ENCODE peak calls at places on chromosomes 2 and 18, in six cellular contexts. V is tibial nerve, Q is colonic mucosa, Z is lung, F is suprapubic skin, S is left ventricle myocardium inferior. P is an unnamed sample. For H3K4me1, the result is how much of the 10 kb centered on the place peaks cover.

GRCh38 chr18:46222093-46222492 is 117.9 kb downstream of the HAUS1 start:
- DNase-seq in F (no peak), S (no peak), Q (no peak), V (no peak), Z (no peak), P (no peak)

GRCh38 chr2:230068658-230069080 is at the start of gene SLC16A14:
- DNase-seq in S (no peak), F (no peak), Q (peak), V (no peak), Z (no peak), P (peak)

GRCh38 chr2:191635333-191636234 is 42.4 kb upstream of the NABP1 start:
- DNase-seq in Z (no peak), Q (no peak), F (no peak), S (no peak), V (no peak), P (no peak)

GRCh38 chr2:208142255-208142924 is 3.6 kb downstream of the CRYGB start:
- DNase-seq in Q (no peak), Z (no peak), F (no peak), S (no peak), V (no peak), P (peak)

GRCh38 chr2:219727771-219728429 is 100.5 kb downstream of the SLC4A3 start:
- DNase-seq in Q (no peak), F (no peak), V (no peak), Z (no peak), S (no peak), P (no peak)

GRCh38 chr18:3692691-3693090 is 242.7 kb downstream of the TGIF1 start:
- DNase-seq in V (no peak), S (no peak), Q (no peak), Z (no peak), F (no peak), P (no peak)

GRCh38 chr2:28454016-28454930 is 41.6 kb upstream of the PLB1 start:
- DNase-seq in F (no peak), V (no peak), Z (no peak), Q (no peak), S (no peak), P (no peak)

GRCh38 chr2:134244091-134244490 is 9.8 kb upstream of the MGAT5 start:
- DNase-seq in F (no peak), S (no peak), Z (no peak), V (no peak), Q (no peak), P (no peak)

GRCh38 chr2:224772494-224772893 is 56.3 kb upstream of the CCDC195 start:
- DNase-seq in Q (no peak), V (no peak), Z (no peak), S (no peak), F (no peak), P (no peak)

GRCh38 chr2:16656784-16657391 is 8.7 kb downstream of the CYRIA start:
- DNase-seq in Q (no peak), V (no peak), F (no peak), Z (peak), S (no peak), P (no peak)

GRCh38 chr2:127576433-127577207 is 41.1 kb downstream of the MYO7B start:
- DNase-seq in S (peak), Q (peak), Z (no peak), F (peak), V (no peak), P (peak)

GRCh38 chr2:225889452-225889851 is 489.9 kb downstream of the NYAP2 start:
- DNase-seq in Z (no peak), V (no peak), S (no peak), F (no peak), Q (peak), P (peak)

GRCh38 chr2:10139536-10139935 is 17.0 kb downstream of the RRM2 start:
- DNase-seq in Z (no peak), V (no peak), F (peak), Q (no peak), S (no peak), P (no peak)
- H3K4me1 ChIP-seq in Z (under half), V (under half), F (under half), Q (under half), S (under half), P (under half)

GRCh38 chr2:177263451-177264208 is 897 bp downstream of the NFE2L2 start:
- DNase-seq in S (peak), Q (peak), Z (peak), V (peak), F (peak), P (peak)
- H3K4me1 ChIP-seq in S (half or more), Q (under half), Z (under half), V (under half), F (half or more), P (under half)

GRCh38 chr2:239114616-239115265 is 266.9 kb downstream of the TWIST2 start:
- DNase-seq in Q (no peak), F (no peak), V (no peak), Z (no peak), S (no peak), P (no peak)
- H3K4me1 ChIP-seq in Q (under half), F (under half), V (under half), Z (under half), S (under half), P (under half)

DNA sequence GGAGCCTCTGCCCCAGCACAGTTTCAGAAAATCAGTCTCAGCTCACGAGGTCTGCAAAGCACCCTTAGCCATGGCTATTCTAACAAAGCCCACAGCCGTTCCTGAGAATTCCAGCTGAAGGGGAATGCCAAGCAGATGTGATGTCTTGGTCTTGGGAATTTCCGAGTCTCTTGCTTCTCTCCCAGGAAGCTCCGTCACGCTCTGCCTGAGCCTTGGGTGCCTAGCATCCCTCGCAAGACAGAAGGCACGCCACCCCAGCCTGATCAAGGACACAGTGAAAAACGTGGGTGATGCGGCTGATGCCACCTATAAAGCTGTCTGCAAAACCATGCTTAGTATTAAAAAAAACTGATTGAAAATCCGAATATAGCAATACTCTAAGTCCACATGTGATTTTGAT is 254.6 kb downstream of the SH3BP4 start:
- DNase-seq in Z (no peak), S (no peak), F (no peak), V (no peak), Q (no peak), P (no peak)
- H3K4me1 ChIP-seq in Z (under half), S (under half), F (under half), V (under half), Q (under half), P (under half)

GRCh38 chr2:189517847-189518535 is 62.6 kb downstream of the SLC40A1 start:
- DNase-seq in Z (no peak), F (no peak), V (no peak), S (no peak), Q (no peak), P (peak)
- H3K4me1 ChIP-seq in Z (under half), F (under half), V (under half), S (under half), Q (under half), P (under half)

DNA sequence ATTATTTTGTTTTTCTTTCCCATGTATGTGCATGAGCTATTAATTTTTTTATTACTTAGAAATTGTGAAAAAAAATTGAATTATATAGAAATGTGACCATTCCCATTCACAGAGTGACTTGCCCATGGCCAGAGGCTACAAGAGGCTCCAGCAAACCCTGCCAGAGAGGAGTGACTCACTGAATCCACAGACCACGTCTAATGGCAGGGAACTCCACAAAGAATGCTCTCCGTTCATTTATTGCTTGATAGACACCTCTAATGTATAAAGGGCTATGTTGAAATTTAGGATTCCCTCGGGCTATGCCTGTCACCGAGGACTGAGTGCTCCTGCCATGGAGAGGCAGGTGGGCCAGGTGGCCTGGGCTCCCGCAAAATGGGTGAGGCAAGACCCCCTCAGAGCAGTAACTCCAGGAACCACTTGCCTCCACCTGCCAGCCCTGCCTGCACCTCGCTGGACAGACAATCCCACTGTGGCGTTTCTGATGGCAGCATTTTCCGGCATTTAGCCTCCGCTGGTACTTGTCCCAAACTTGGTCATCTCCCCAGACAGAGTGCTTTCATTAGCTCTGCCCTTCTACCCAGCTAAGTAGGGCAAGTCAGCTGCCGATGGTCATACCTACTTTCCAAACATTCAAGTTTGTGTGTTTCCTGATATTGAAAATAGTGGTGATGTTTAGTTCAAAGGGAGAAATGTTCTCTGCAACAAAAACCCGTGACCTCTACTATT is 200.3 kb downstream of the PRKCE start:
- DNase-seq in V (no peak), F (no peak), S (no peak), Z (no peak), Q (no peak), P (no peak)
- H3K4me1 ChIP-seq in V (under half), F (under half), S (half or more), Z (under half), Q (under half), P (under half)

DNA sequence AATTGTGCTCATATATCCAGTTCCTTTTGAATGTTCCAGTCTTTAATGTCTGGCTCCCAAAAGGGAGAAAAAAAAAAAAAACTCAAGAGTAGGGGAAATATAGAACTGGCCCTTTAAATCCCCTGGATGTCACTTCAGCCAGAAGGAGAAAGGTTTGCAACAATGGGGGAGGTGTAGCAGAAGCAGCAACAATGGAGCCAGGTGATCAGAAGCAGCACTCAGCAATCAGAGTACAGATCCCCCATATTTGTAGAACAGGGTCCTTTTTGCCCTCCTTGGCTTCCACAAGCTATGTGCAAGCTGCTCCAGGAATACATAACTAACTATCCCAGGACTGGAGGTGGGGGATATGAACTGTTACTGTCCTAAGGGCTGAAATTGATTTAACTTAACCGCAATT is 25.8 kb upstream of the ZNF397 start:
- DNase-seq in S (no peak), Z (no peak), V (no peak), Q (no peak), F (no peak), P (no peak)
- H3K4me1 ChIP-seq in S (under half), Z (under half), V (under half), Q (under half), F (under half), P (under half)

GRCh38 chr2:237727363-237727762 is 71.2 kb upstream of the RBM44 start:
- DNase-seq in Q (peak), F (peak), S (no peak), V (no peak), Z (no peak), P (no peak)
- H3K4me1 ChIP-seq in Q (half or more), F (half or more), S (half or more), V (under half), Z (under half), P (under half)